ENCODE peak calls at places on chromosomes 3 and 15, in nine cellular contexts. V is HEK293T; U is astrocyte of the spinal cord; Z is RWPE2; D is body of pancreas; H is astrocyte; B is head of caudate nucleus; S is activated CD4-positive, alpha-beta T cell treated with anti-CD3 and anti-CD28 coated beads, Interleukin-2, amount 10 ng/mL, durations not matched to agents 7 days and 5 days; F is T1000. W is an unnamed sample.

GRCh38 chr3:131239250-131239649 is 142.3 kb upstream of the NUDT16 start:
- DNase-seq in B (no peak), D (no peak), F (no peak), S (no peak), H (no peak), V (no peak), Z (no peak), U (no peak), W (no peak)

GRCh38 chr3:102790742-102791141 is 355.9 kb downstream of the ZPLD1 start:
- DNase-seq in S (no peak), H (peak), Z (no peak), V (no peak), U (peak), B (no peak), F (no peak), D (no peak), W (no peak)

GRCh38 chr15:64895285-64896065 is 16.2 kb upstream of the ANKDD1A start:
- DNase-seq in F (no peak), H (no peak), U (peak), B (no peak), D (no peak), V (no peak), S (peak), Z (no peak), W (no peak)

GRCh38 chr3:46400000-46400734 is 6.7 kb downstream of the CCR5AS start:
- DNase-seq in D (no peak), V (no peak), H (peak), F (no peak), S (no peak), U (peak), B (no peak), Z (no peak), W (no peak)

GRCh38 chr3:28286595-28286994 is 45.2 kb downstream of the CMC1 start:
- DNase-seq in B (no peak), U (peak), Z (no peak), V (peak), F (no peak), H (peak), S (no peak), D (no peak), W (no peak)

GRCh38 chr3:128824132-128824850 is 55.1 kb upstream of the ACAD9 start:
- DNase-seq in D (no peak), V (no peak), F (no peak), H (no peak), Z (no peak), U (no peak), S (no peak), B (no peak), W (no peak)

GRCh38 chr15:97867870-97868269 is 92.6 kb upstream of the ARRDC4 start:
- DNase-seq in V (no peak), D (no peak), H (no peak), S (no peak), Z (no peak), F (no peak), B (no peak), U (no peak), W (no peak)

GRCh38 chr15:64004582-64004981 is 41.7 kb downstream of the DAPK2 start:
- DNase-seq in D (peak), U (no peak), F (no peak), H (no peak), S (no peak), Z (peak), V (no peak), B (no peak), W (peak)

GRCh38 chr3:63611382-63611781 is 41.1 kb upstream of the SNTN start:
- DNase-seq in S (no peak), B (no peak), F (no peak), V (no peak), H (no peak), Z (no peak), U (no peak), D (no peak), W (no peak)

GRCh38 chr3:165336786-165337185 is 140.6 kb upstream of the SLITRK3 start:
- DNase-seq in S (no peak), F (no peak), U (peak), B (no peak), V (no peak), D (no peak), Z (no peak), H (peak), W (no peak)

GRCh38 chr3:111134302-111134701 is 62.7 kb downstream of the NECTIN3 start:
- DNase-seq in S (no peak), D (no peak), Z (no peak), V (no peak), B (no peak), U (no peak), F (no peak), H (no peak), W (no peak)

GRCh38 chr3:89649431-89649830 is 542.0 kb downstream of the EPHA3 start:
- DNase-seq in B (no peak), U (no peak), D (no peak), Z (no peak), V (no peak), H (no peak), F (no peak), S (no peak), W (no peak)

GRCh38 chr15:77239892-77240608 is 169.1 kb upstream of the TSPAN3 start:
- DNase-seq in H (no peak), S (no peak), V (no peak), F (no peak), D (no peak), U (no peak), B (no peak), Z (no peak), W (peak)

GRCh38 chr3:140922634-140923033 is 19.0 kb upstream of the SLC25A36 start:
- DNase-seq in S (no peak), Z (no peak), D (no peak), H (no peak), F (no peak), U (peak), V (no peak), B (no peak), W (no peak)

GRCh38 chr15:35751421-35752133 is 205.6 kb upstream of the DPH6 start:
- DNase-seq in B (peak), U (peak), F (peak), Z (peak), D (peak), S (peak), V (peak), H (peak), W (no peak)

GRCh38 chr3:106577241-106577640 is 708.4 kb upstream of the CBLB start:
- DNase-seq in S (no peak), Z (no peak), U (no peak), B (no peak), H (no peak), D (no peak), F (no peak), V (no peak), W (no peak)

GRCh38 chr3:144875251-144875650 is 903.6 kb downstream of the DIPK2A start:
- DNase-seq in Z (no peak), U (peak), D (no peak), V (no peak), B (no peak), F (no peak), H (peak), S (no peak), W (no peak)

GRCh38 chr3:53890726-53891499 is 746 bp downstream of the SELENOK start:
- DNase-seq in H (peak), S (peak), Z (no peak), U (peak), V (peak), F (no peak), D (peak), B (no peak), W (no peak)

GRCh38 chr3:47001731-47002489 is 22.4 kb downstream of the NBEAL2 start:
- DNase-seq in V (no peak), D (peak), S (no peak), H (no peak), F (no peak), U (no peak), B (no peak), Z (peak), W (no peak)

GRCh38 chr3:189309400-189309975 is 137.7 kb downstream of the TPRG1 start:
- DNase-seq in V (no peak), H (no peak), U (no peak), F (no peak), Z (no peak), B (no peak), D (no peak), S (no peak), W (no peak)

GRCh38 chr15:51260262-51260661 is 78.1 kb downstream of the CYP19A1 start:
- DNase-seq in D (no peak), Z (no peak), F (no peak), S (no peak), B (no peak), V (no peak), H (peak), U (no peak), W (peak)

GRCh38 chr3:188432826-188433525 is 279.0 kb downstream of the LPP start:
- DNase-seq in H (peak), Z (no peak), D (no peak), B (no peak), V (no peak), S (no peak), U (peak), F (no peak), W (no peak)

GRCh38 chr15:72890043-72890442 is 106.5 kb upstream of the ADPGK start:
- DNase-seq in D (no peak), S (no peak), H (no peak), B (no peak), V (no peak), Z (no peak), U (no peak), F (no peak), W (no peak)

GRCh38 chr3:175932586-175932985 is 1073.5 kb downstream of the NAALADL2 start:
- DNase-seq in Z (no peak), U (peak), D (no peak), S (no peak), H (peak), F (no peak), B (no peak), V (no peak), W (no peak)

GRCh38 chr3:4343258-4343657 is 40.1 kb downstream of the SETMAR start:
- DNase-seq in B (no peak), Z (no peak), D (no peak), F (no peak), S (no peak), V (no peak), H (peak), U (peak), W (no peak)

GRCh38 chr3:182276512-182276911 is 516.8 kb upstream of the ATP11B start:
- DNase-seq in Z (no peak), V (no peak), U (no peak), B (no peak), D (no peak), H (no peak), F (no peak), S (no peak), W (no peak)

GRCh38 chr3:51703776-51704510 is 2.9 kb upstream of the GRM2 start:
- DNase-seq in B (no peak), V (no peak), U (no peak), Z (peak), H (no peak), S (no peak), D (no peak), F (no peak), W (no peak)

GRCh38 chr3:8623741-8624140 is 20.9 kb downstream of the SSUH2 start:
- DNase-seq in Z (peak), D (no peak), F (no peak), V (no peak), U (no peak), B (no peak), H (no peak), S (no peak), W (no peak)

GRCh38 chr15:51341366-51342248 is at the start of gene GLDN:
- DNase-seq in D (no peak), V (peak), U (no peak), F (no peak), B (peak), H (peak), S (no peak), Z (no peak), W (no peak)

GRCh38 chr3:30729512-30729911 is 123.1 kb downstream of the TGFBR2 start:
- DNase-seq in V (no peak), Z (no peak), H (no peak), D (no peak), S (no peak), U (no peak), F (no peak), B (no peak), W (no peak)

GRCh38 chr3:127217594-127218456 is 24.9 kb downstream of the PRR23E start:
- DNase-seq in S (no peak), F (no peak), U (no peak), V (no peak), B (no peak), H (no peak), D (no peak), Z (no peak), W (peak)

GRCh38 chr3:132622148-132622547 is 25.1 kb downstream of the ACKR4 start:
- DNase-seq in H (no peak), V (no peak), U (no peak), S (no peak), B (no peak), Z (no peak), D (no peak), F (no peak), W (no peak)

GRCh38 chr15:28950916-28951315 is 65.1 kb downstream of the APBA2 start:
- DNase-seq in Z (no peak), S (no peak), V (no peak), H (no peak), B (no peak), F (no peak), D (no peak), U (no peak), W (no peak)

GRCh38 chr15:68316061-68316804 is 38.7 kb downstream of the FEM1B start:
- DNase-seq in S (no peak), V (peak), B (peak), D (peak), F (no peak), H (no peak), U (peak), Z (peak), W (no peak)

GRCh38 chr15:47987908-47988532 is 132.8 kb upstream of the SLC24A5 start:
- DNase-seq in B (no peak), V (peak), D (peak), S (peak), F (no peak), Z (no peak), U (peak), H (peak), W (peak)

GRCh38 chr3:38312356-38312755 is 30.3 kb downstream of the SLC22A14 start:
- DNase-seq in F (no peak), D (no peak), Z (no peak), H (no peak), S (no peak), U (no peak), B (no peak), V (no peak), W (no peak)

GRCh38 chr3:168647582-168647981 is 551.9 kb upstream of the GOLIM4 start:
- DNase-seq in U (no peak), F (no peak), H (no peak), D (no peak), S (no peak), B (no peak), Z (no peak), V (no peak), W (no peak)

W was measured in HFF-Myc.